ENCODE peak calls at places on chromosome 17, in ten cellular contexts. One of them, this sample, is unnamed.

GRCh38 chr17:61247438-61247837 is 152.2 kb upstream of the TBX2 start:
- DNase-seq in CD4-positive, CD25-positive, alpha-beta regulatory T cell: no peak
- DNase-seq in colonic mucosa: no peak
- DNase-seq in Karpas-422: no peak
- DNase-seq in CD4-positive, alpha-beta T cell: no peak
- DNase-seq in thoracic aorta: no peak
- DNase-seq in HCT116: no peak
- DNase-seq in heart left ventricle: peak
- DNase-seq in PC-9: no peak
- DNase-seq in suprapubic skin: no peak
- DNase-seq in this sample: no peak

GRCh38 chr17:80754846-80755245 is 210.2 kb downstream of the RPTOR start:
- DNase-seq in CD4-positive, CD25-positive, alpha-beta regulatory T cell: no peak
- DNase-seq in colonic mucosa: no peak
- DNase-seq in Karpas-422: no peak
- DNase-seq in CD4-positive, alpha-beta T cell: no peak
- DNase-seq in thoracic aorta: no peak
- DNase-seq in HCT116: no peak
- DNase-seq in heart left ventricle: no peak
- DNase-seq in PC-9: no peak
- DNase-seq in suprapubic skin: no peak
- DNase-seq in this sample: no peak

GRCh38 chr17:71260366-71260765 is 860.5 kb upstream of the SOX9 start:
- DNase-seq in CD4-positive, CD25-positive, alpha-beta regulatory T cell: no peak
- DNase-seq in colonic mucosa: no peak
- DNase-seq in Karpas-422: no peak
- DNase-seq in CD4-positive, alpha-beta T cell: no peak
- DNase-seq in thoracic aorta: no peak
- DNase-seq in HCT116: no peak
- DNase-seq in heart left ventricle: no peak
- DNase-seq in PC-9: no peak
- DNase-seq in suprapubic skin: no peak
- DNase-seq in this sample: no peak

GRCh38 chr17:16273499-16273898 is 56.5 kb downstream of the PIGL start:
- DNase-seq in CD4-positive, CD25-positive, alpha-beta regulatory T cell: no peak
- DNase-seq in colonic mucosa: no peak
- DNase-seq in Karpas-422: no peak
- DNase-seq in CD4-positive, alpha-beta T cell: no peak
- DNase-seq in thoracic aorta: no peak
- DNase-seq in HCT116: peak
- DNase-seq in heart left ventricle: no peak
- DNase-seq in PC-9: no peak
- DNase-seq in suprapubic skin: no peak
- DNase-seq in this sample: no peak

GRCh38 chr17:34251186-34251585 is 3.9 kb upstream of the CCL2 start:
- DNase-seq in CD4-positive, CD25-positive, alpha-beta regulatory T cell: no peak
- DNase-seq in colonic mucosa: no peak
- DNase-seq in Karpas-422: no peak
- DNase-seq in CD4-positive, alpha-beta T cell: no peak
- DNase-seq in thoracic aorta: no peak
- DNase-seq in HCT116: no peak
- DNase-seq in heart left ventricle: no peak
- DNase-seq in PC-9: no peak
- DNase-seq in suprapubic skin: no peak
- DNase-seq in this sample: no peak

GRCh38 chr17:74759243-74759801 is 10.9 kb downstream of the NHERF1 start:
- DNase-seq in CD4-positive, CD25-positive, alpha-beta regulatory T cell: peak
- DNase-seq in colonic mucosa: no peak
- DNase-seq in Karpas-422: no peak
- DNase-seq in CD4-positive, alpha-beta T cell: peak
- DNase-seq in thoracic aorta: no peak
- DNase-seq in HCT116: no peak
- DNase-seq in heart left ventricle: no peak
- DNase-seq in PC-9: peak
- DNase-seq in suprapubic skin: no peak
- DNase-seq in this sample: no peak

GRCh38 chr17:63232565-63233310 is 213.4 kb downstream of the CYB561 start:
- DNase-seq in CD4-positive, CD25-positive, alpha-beta regulatory T cell: no peak
- DNase-seq in colonic mucosa: no peak
- DNase-seq in Karpas-422: peak
- DNase-seq in CD4-positive, alpha-beta T cell: no peak
- DNase-seq in thoracic aorta: no peak
- DNase-seq in HCT116: no peak
- DNase-seq in heart left ventricle: no peak
- DNase-seq in PC-9: no peak
- DNase-seq in suprapubic skin: no peak
- DNase-seq in this sample: no peak

GRCh38 chr17:13765701-13766100 is 164.0 kb upstream of the HS3ST3A1 start:
- DNase-seq in CD4-positive, CD25-positive, alpha-beta regulatory T cell: no peak
- DNase-seq in colonic mucosa: no peak
- DNase-seq in Karpas-422: no peak
- DNase-seq in CD4-positive, alpha-beta T cell: no peak
- DNase-seq in thoracic aorta: no peak
- DNase-seq in HCT116: no peak
- DNase-seq in heart left ventricle: no peak
- DNase-seq in PC-9: no peak
- DNase-seq in suprapubic skin: no peak
- DNase-seq in this sample: peak

GRCh38 chr17:50191070-50192045 is 10.1 kb downstream of the COL1A1 start:
- DNase-seq in CD4-positive, CD25-positive, alpha-beta regulatory T cell: no peak
- DNase-seq in colonic mucosa: no peak
- DNase-seq in Karpas-422: no peak
- DNase-seq in CD4-positive, alpha-beta T cell: no peak
- DNase-seq in thoracic aorta: no peak
- DNase-seq in HCT116: no peak
- DNase-seq in heart left ventricle: no peak
- DNase-seq in PC-9: no peak
- DNase-seq in suprapubic skin: no peak
- DNase-seq in this sample: no peak

GRCh38 chr17:50187741-50188520 is 13.5 kb downstream of the COL1A1 start:
- DNase-seq in CD4-positive, CD25-positive, alpha-beta regulatory T cell: no peak
- DNase-seq in colonic mucosa: no peak
- DNase-seq in Karpas-422: no peak
- DNase-seq in CD4-positive, alpha-beta T cell: no peak
- DNase-seq in thoracic aorta: no peak
- DNase-seq in HCT116: no peak
- DNase-seq in heart left ventricle: no peak
- DNase-seq in PC-9: no peak
- DNase-seq in suprapubic skin: no peak
- DNase-seq in this sample: no peak

GRCh38 chr17:50190278-50191069 is 11.0 kb downstream of the COL1A1 start:
- DNase-seq in CD4-positive, CD25-positive, alpha-beta regulatory T cell: no peak
- DNase-seq in colonic mucosa: no peak
- DNase-seq in Karpas-422: no peak
- DNase-seq in CD4-positive, alpha-beta T cell: no peak
- DNase-seq in thoracic aorta: no peak
- DNase-seq in HCT116: no peak
- DNase-seq in heart left ventricle: no peak
- DNase-seq in PC-9: no peak
- DNase-seq in suprapubic skin: no peak
- DNase-seq in this sample: no peak

GRCh38 chr17:50188521-50189395 is 12.7 kb downstream of the COL1A1 start:
- DNase-seq in CD4-positive, CD25-positive, alpha-beta regulatory T cell: no peak
- DNase-seq in colonic mucosa: no peak
- DNase-seq in Karpas-422: no peak
- DNase-seq in CD4-positive, alpha-beta T cell: no peak
- DNase-seq in thoracic aorta: no peak
- DNase-seq in HCT116: no peak
- DNase-seq in heart left ventricle: no peak
- DNase-seq in PC-9: no peak
- DNase-seq in suprapubic skin: no peak
- DNase-seq in this sample: no peak

DNA sequence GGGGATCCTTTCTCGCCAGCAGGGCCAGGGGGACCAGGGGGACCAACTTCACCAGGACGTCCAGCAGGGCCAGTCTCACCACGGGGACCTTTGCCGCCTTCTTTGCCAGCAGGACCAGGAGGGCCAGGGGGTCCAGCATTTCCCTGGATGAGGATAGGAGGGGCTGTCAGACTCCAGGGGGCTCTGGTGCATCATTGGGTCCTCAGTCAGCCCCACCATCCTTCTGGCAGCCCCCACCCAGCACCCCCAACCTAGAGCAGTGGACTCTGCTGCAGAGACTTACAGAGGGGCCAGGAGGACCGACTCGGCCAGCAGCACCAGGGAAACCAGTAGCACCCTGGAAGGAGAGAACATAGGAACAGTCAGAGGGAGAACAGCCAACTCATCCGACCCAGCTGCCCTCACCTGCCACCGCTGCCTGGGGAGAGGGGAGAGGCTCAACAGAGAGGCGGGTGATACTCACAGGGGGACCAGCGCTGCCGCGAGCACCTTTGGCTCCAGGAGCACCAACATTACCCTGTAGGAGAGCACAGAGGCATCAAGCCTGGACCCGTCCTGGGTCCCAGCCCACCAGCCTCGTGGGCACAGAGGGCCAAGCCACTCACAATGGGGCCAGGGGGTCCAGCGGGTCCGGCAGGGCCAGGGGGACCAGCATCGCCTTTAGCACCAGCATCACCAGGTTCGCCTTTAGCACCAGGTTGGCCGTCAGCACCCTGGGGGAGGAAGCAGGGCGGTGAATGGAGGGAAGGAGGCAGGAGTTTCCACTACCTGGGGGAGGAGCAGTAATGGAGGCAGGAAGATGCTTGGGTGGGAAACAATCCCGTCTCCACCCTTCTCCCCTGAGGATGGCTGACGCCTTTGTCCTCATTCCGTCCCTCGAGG is 11.8 kb downstream of the COL1A1 start:
- DNase-seq in CD4-positive, CD25-positive, alpha-beta regulatory T cell: no peak
- DNase-seq in colonic mucosa: no peak
- DNase-seq in Karpas-422: no peak
- DNase-seq in CD4-positive, alpha-beta T cell: no peak
- DNase-seq in thoracic aorta: no peak
- DNase-seq in HCT116: no peak
- DNase-seq in heart left ventricle: no peak
- DNase-seq in PC-9: no peak
- DNase-seq in suprapubic skin: no peak
- DNase-seq in this sample: no peak
- H3K27ac ChIP-seq in CD4-positive, CD25-positive, alpha-beta regulatory T cell: no peak
- H3K27ac ChIP-seq in colonic mucosa: no peak
- H3K27ac ChIP-seq in Karpas-422: no peak
- H3K27ac ChIP-seq in CD4-positive, alpha-beta T cell: no peak
- H3K27ac ChIP-seq in thoracic aorta: peak
- H3K27ac ChIP-seq in HCT116: no peak
- H3K27ac ChIP-seq in heart left ventricle: peak
- H3K27ac ChIP-seq in PC-9: no peak
- H3K27ac ChIP-seq in suprapubic skin: no peak
- H3K27ac ChIP-seq in this sample: no peak

DNA sequence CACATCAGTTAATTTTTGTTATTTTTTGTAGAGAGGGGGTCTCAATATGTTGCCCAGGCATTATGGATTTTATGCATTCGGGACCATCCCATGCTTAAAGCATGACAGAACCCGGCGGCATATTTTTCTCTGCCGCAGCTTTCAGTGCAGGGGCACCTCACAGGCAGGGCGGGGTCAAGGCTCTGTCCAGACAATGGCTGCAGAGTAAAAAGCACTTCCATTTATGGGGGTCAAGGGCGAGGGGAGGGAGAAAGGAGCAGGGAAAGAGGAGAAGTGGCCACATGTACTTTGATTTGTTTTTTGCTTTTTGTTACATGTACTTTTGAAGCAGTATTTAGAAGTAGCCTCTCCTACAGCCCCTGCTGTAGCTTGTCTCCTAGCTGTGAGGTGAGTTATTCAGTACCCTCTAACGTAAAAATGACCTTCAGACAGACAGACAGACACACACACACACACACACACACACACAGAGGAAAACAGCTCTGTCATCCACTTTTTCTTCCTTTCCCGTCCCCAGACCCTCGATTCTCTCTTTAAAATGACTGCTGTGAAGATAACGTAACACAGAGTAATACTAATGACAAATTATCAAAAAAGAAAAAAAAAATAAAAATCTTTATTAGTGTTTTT is 875 bp upstream of the SCPEP1 start:
- DNase-seq in CD4-positive, CD25-positive, alpha-beta regulatory T cell: no peak
- DNase-seq in colonic mucosa: no peak
- DNase-seq in Karpas-422: no peak
- DNase-seq in CD4-positive, alpha-beta T cell: no peak
- DNase-seq in thoracic aorta: no peak
- DNase-seq in HCT116: no peak
- DNase-seq in heart left ventricle: no peak
- DNase-seq in PC-9: no peak
- DNase-seq in suprapubic skin: no peak
- DNase-seq in this sample: no peak
- H3K27ac ChIP-seq in CD4-positive, CD25-positive, alpha-beta regulatory T cell: no peak
- H3K27ac ChIP-seq in colonic mucosa: no peak
- H3K27ac ChIP-seq in Karpas-422: no peak
- H3K27ac ChIP-seq in CD4-positive, alpha-beta T cell: no peak
- H3K27ac ChIP-seq in thoracic aorta: no peak
- H3K27ac ChIP-seq in HCT116: no peak
- H3K27ac ChIP-seq in heart left ventricle: no peak
- H3K27ac ChIP-seq in PC-9: no peak
- H3K27ac ChIP-seq in suprapubic skin: no peak
- H3K27ac ChIP-seq in this sample: no peak

DNA sequence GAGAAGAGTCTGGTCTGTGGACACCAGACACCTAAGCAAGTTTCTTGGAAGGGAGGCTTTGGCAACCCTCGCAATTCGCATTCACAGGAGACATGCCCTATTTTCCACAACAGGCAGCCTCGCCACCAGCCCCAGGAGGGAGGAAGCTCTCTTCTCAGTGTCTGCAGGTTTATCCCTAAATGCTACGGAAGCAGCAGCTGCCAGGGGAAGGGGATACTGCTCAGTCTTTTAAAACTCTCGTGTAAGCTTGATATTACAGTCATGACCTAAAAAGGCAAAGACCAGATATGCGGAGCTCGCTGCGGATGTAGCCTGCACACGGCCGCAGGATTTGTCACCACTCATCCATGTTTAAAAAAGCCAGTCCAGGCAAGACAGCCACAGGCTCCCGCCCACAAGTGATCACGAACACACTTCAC is 159.2 kb upstream of the RPH3AL start:
- DNase-seq in CD4-positive, CD25-positive, alpha-beta regulatory T cell: no peak
- DNase-seq in colonic mucosa: no peak
- DNase-seq in Karpas-422: no peak
- DNase-seq in CD4-positive, alpha-beta T cell: no peak
- DNase-seq in thoracic aorta: no peak
- DNase-seq in HCT116: no peak
- DNase-seq in heart left ventricle: no peak
- DNase-seq in PC-9: no peak
- DNase-seq in suprapubic skin: no peak
- DNase-seq in this sample: no peak
- H3K27ac ChIP-seq in CD4-positive, CD25-positive, alpha-beta regulatory T cell: no peak
- H3K27ac ChIP-seq in colonic mucosa: peak
- H3K27ac ChIP-seq in Karpas-422: no peak
- H3K27ac ChIP-seq in CD4-positive, alpha-beta T cell: no peak
- H3K27ac ChIP-seq in thoracic aorta: no peak
- H3K27ac ChIP-seq in HCT116: no peak
- H3K27ac ChIP-seq in heart left ventricle: no peak
- H3K27ac ChIP-seq in PC-9: no peak
- H3K27ac ChIP-seq in suprapubic skin: peak
- H3K27ac ChIP-seq in this sample: peak

DNA sequence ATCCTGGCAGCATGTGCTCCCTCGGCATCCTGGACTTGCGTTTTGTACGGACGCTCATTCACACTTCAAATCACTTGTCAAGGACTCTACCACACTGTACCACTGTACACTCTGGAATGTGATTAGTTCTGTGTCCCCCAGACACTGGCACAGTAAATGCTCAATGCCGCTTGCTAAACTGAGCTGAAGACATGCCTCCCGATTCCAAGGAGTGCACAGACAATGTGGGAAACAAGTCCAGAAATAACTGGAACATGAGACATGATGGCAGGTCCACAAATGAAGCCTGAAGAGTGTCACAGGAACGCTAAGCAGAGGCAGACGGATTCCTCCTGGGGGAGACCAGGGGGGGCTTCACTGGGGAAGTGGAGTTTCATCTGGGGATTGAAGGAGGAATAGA is 22.1 kb downstream of the HIC1 start:
- DNase-seq in CD4-positive, CD25-positive, alpha-beta regulatory T cell: no peak
- DNase-seq in colonic mucosa: no peak
- DNase-seq in Karpas-422: no peak
- DNase-seq in CD4-positive, alpha-beta T cell: no peak
- DNase-seq in thoracic aorta: no peak
- DNase-seq in HCT116: no peak
- DNase-seq in heart left ventricle: no peak
- DNase-seq in PC-9: no peak
- DNase-seq in suprapubic skin: no peak
- DNase-seq in this sample: no peak
- H3K27ac ChIP-seq in CD4-positive, CD25-positive, alpha-beta regulatory T cell: no peak
- H3K27ac ChIP-seq in colonic mucosa: peak
- H3K27ac ChIP-seq in Karpas-422: no peak
- H3K27ac ChIP-seq in CD4-positive, alpha-beta T cell: no peak
- H3K27ac ChIP-seq in thoracic aorta: no peak
- H3K27ac ChIP-seq in HCT116: no peak
- H3K27ac ChIP-seq in heart left ventricle: peak
- H3K27ac ChIP-seq in PC-9: no peak
- H3K27ac ChIP-seq in suprapubic skin: no peak
- H3K27ac ChIP-seq in this sample: no peak